ENCODE peak calls at places on chromosome 2, in ten cellular contexts. W is heart left ventricle, K is coronary artery, F is SK-N-SH, S is retinal pigment epithelial cell, V is sigmoid colon, C is cardiac muscle cell, O is aorta, L is mesendoderm, A is brain microvascular endothelial cell. T is an unnamed sample.

GRCh38 chr2:10531874-10532273 is 83.7 kb upstream of the ODC1 start:
- DNase-seq in W (no peak), K (no peak), F (no peak), S (no peak), V (no peak), C (no peak), O (no peak), L (no peak), A (no peak), T (no peak)

GRCh38 chr2:71461304-71461671 is 7.9 kb downstream of the DYSF start:
- DNase-seq in W (no peak), K (no peak), F (no peak), S (no peak), V (no peak), C (no peak), O (no peak), L (no peak), A (no peak), T (no peak)

GRCh38 chr2:160076935-160077334 is 14.5 kb upstream of the PLA2R1 start:
- DNase-seq in W (no peak), K (no peak), F (no peak), S (no peak), V (no peak), C (no peak), O (no peak), L (no peak), A (no peak), T (no peak)

GRCh38 chr2:27735263-27735904 is 36.1 kb upstream of the MRPL33 start:
- DNase-seq in W (peak; percentile 89), K (peak; percentile 89), F (no peak), S (peak; percentile 51), V (peak; percentile 88), C (peak; percentile 48), O (peak; percentile 95), L (peak; percentile 73), A (peak; percentile 18), T (peak; percentile 86)

GRCh38 chr2:232776435-232776834 is at the start of gene KCNJ13:
- DNase-seq in W (no peak), K (no peak), F (no peak), S (peak; percentile 77), V (no peak), C (no peak), O (no peak), L (peak; percentile 69), A (no peak), T (no peak)

GRCh38 chr2:225122582-225123486 is 80.6 kb upstream of the DOCK10 start:
- DNase-seq in W (no peak), K (no peak), F (peak; percentile 26), S (no peak), V (no peak), C (peak; percentile 6), O (no peak), L (peak; percentile 10), A (peak; percentile 37), T (no peak)

GRCh38 chr2:85584354-85584856 is at the start of gene VAMP5:
- DNase-seq in W (peak; percentile 50), K (no peak), F (peak; percentile 85), S (no peak), V (peak; percentile 75), C (no peak), O (peak; percentile 82), L (no peak), A (no peak), T (no peak)

GRCh38 chr2:26585966-26586365 is 55.2 kb downstream of the CIB4 start:
- DNase-seq in W (no peak), K (peak; percentile 57), F (peak; percentile 34), S (no peak), V (peak; percentile 48), C (no peak), O (peak; percentile 62), L (no peak), A (no peak), T (no peak)

GRCh38 chr2:2805263-2805662 is 474.2 kb upstream of the MYT1L start:
- DNase-seq in W (no peak), K (peak; percentile 50), F (no peak), S (no peak), V (no peak), C (no peak), O (peak; percentile 34), L (no peak), A (no peak), T (no peak)

GRCh38 chr2:74045454-74045853 is 60.7 kb downstream of the TET3 start:
- DNase-seq in W (no peak), K (no peak), F (no peak), S (no peak), V (no peak), C (no peak), O (no peak), L (no peak), A (peak; percentile 8), T (no peak)

GRCh38 chr2:101946372-101946771 is 45.4 kb upstream of the IL1R2 start:
- DNase-seq in W (no peak), K (no peak), F (no peak), S (no peak), V (no peak), C (no peak), O (no peak), L (no peak), A (no peak), T (no peak)

GRCh38 chr2:8541636-8542035 is 140.2 kb upstream of the ID2 start:
- DNase-seq in W (no peak), K (peak; percentile 47), F (no peak), S (no peak), V (no peak), C (no peak), O (peak; percentile 62), L (no peak), A (no peak), T (no peak)

GRCh38 chr2:8541223-8541622 is 140.6 kb upstream of the ID2 start:
- DNase-seq in W (no peak), K (no peak), F (no peak), S (no peak), V (no peak), C (no peak), O (peak; percentile 48), L (no peak), A (no peak), T (no peak)

GRCh38 chr2:8543412-8544167 is 138.3 kb upstream of the ID2 start:
- DNase-seq in W (peak; percentile 63), K (peak; percentile 90), F (peak; percentile 88), S (peak; percentile 34), V (peak; percentile 82), C (no peak), O (peak; percentile 89), L (no peak), A (peak; percentile 77), T (peak; percentile 80)

GRCh38 chr2:8543065-8543411 is 138.8 kb upstream of the ID2 start:
- DNase-seq in W (no peak), K (peak; percentile 57), F (no peak), S (no peak), V (no peak), C (no peak), O (peak; percentile 76), L (no peak), A (no peak), T (peak; percentile 75)

DNA sequence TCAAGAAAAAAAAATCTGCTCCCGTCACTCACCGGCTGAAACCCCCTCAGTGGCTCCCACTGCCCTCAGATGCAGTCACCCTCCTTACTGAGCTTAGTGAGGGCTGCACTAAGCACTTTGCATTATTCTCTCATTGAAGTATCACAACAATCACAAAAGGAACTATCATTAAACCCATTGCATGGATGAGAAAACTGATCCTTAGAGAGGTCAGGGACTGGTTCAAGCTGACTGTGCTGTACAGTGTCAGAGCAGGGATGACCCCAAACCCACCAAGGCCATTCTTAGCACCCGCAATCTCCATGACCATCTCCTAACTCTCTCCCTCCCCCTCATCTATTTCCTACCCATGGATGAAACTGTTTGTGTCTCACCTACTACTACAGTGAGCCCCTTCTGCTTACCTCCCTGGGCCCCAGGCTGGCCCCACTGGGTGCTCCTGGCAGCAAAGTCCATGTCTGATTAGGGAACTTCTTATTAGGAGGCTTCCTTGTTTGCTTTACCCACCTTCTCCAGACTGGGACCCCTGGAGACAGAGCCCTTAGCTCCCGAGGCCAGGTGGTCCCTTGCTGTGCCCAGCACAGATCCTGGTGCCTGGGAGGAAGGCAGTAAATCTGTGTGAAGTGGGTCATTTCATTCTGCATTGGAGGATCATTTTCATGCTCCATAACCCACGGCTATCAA is 139.3 kb upstream of the ID2 start:
- DNase-seq in W (no peak), K (peak; percentile 56), F (no peak), S (no peak), V (no peak), C (no peak), O (peak; percentile 27), L (no peak), A (no peak), T (no peak)
- H3K4me3 ChIP-seq in W (no peak overlapping the region), K (no peak overlapping the region), F (no peak overlapping the region), S (no peak overlapping the region), V (no peak overlapping the region), C (no peak overlapping the region), O (no peak overlapping the region), L (no peak overlapping the region), A (no peak overlapping the region), T (no peak overlapping the region)

DNA sequence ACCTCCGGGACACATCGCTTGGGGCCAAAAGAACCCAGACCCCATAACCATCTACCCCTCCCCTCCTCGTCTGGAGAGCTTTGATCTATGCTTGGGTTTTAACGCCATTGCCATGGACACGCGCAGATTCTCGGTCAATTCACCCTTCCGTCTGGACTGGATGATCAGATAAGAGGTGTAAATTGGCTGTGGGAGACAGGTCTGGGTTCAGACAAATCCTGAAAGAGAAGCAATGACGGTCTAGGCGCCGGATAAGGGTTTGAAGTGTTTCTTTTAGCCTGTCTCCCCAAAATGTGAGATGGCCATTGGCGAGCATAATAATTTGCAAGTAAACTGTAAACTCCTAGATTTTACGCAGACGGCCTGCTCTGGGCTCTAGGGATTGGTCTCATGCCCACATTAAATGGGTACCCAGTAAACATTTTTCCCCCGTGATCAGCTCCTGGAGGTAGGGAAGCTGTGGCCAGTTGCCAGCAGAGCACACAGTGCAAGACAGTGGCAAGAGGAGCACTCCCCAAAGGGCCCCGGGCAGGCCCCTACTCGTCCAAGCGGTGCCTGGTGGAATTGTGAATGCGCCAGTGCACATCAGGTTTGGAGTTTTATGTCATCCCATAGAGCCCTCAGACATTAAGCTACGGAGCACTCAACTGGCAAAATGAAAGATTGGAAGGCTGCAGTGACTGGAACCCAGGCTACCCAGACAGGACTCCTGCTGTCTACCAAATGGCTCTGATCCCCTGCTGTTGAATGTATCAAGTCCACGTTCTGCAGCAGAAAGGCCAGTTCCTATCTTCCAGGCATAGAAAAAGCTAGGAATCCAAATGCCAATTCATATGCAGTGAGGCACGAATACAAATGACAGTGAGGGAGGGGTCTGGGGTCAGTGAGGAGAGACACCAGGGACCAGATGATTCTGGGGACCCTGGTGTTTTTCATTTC is 5.0 kb downstream of the NRP2 start:
- DNase-seq in W (no peak), K (no peak), F (no peak), S (no peak), V (peak; percentile 90), C (no peak), O (no peak), L (peak; percentile 98), A (no peak), T (no peak)
- H3K4me3 ChIP-seq in W (peak overlapping the region; percentile 78), K (peak overlapping the region; percentile 77), F (peak overlapping the region; percentile 71), S (peak overlapping the region; percentile 67), V (peak overlapping the region; percentile 92), C (peak overlapping the region; percentile 69), O (no peak overlapping the region), L (no peak overlapping the region), A (peak overlapping the region; percentile 77), T (no peak overlapping the region)

GRCh38 chr2:180461761-180462160 is 454.7 kb upstream of the CWC22 start:
- DNase-seq in W (no peak), K (no peak), F (no peak), S (no peak), V (no peak), C (no peak), O (no peak), L (no peak), A (no peak), T (no peak)
- H3K4me3 ChIP-seq in W (no peak overlapping the region), K (no peak overlapping the region), F (no peak overlapping the region), S (no peak overlapping the region), V (no peak overlapping the region), C (no peak overlapping the region), O (no peak overlapping the region), L (no peak overlapping the region), A (no peak overlapping the region), T (no peak overlapping the region)

GRCh38 chr2:78780321-78780720 is 245.2 kb upstream of the REG3G start:
- DNase-seq in W (no peak), K (no peak), F (peak; percentile 36), S (no peak), V (no peak), C (no peak), O (no peak), L (no peak), A (no peak), T (no peak)
- H3K4me3 ChIP-seq in W (no peak overlapping the region), K (peak overlapping the region; percentile 17), F (no peak overlapping the region), S (peak overlapping the region; percentile 16), V (peak overlapping the region; percentile 36), C (no peak overlapping the region), O (peak overlapping the region; percentile 33), L (no peak overlapping the region), A (no peak overlapping the region), T (no peak overlapping the region)